ENCODE peak calls at places on chromosomes 2 and 18, in nine cellular contexts. M is mammary epithelial cell, H is fibroblast of pulmonary artery, C is iPS DF 6.9, Z is neural progenitor cell, S is ascending aorta, R is lower leg skin, Y is tibial artery, A is ovary. E is an unnamed sample.

GRCh38 chr2:85134255-85135065 is 1.3 kb downstream of the TCF7L1 start:
- DNase-seq in M (peak), H (peak), C (no peak), Z (peak), S (no peak), R (peak), Y (peak), A (peak), E (peak)

GRCh38 chr2:176997074-176997791 is 215.4 kb upstream of the HNRNPA3 start:
- DNase-seq in M (peak), H (peak), C (no peak), Z (no peak), S (no peak), R (no peak), Y (no peak), A (no peak), E (peak)

GRCh38 chr2:219542931-219543595 is 546 bp downstream of the CHPF start:
- DNase-seq in M (peak), H (peak), C (no peak), Z (peak), S (no peak), R (no peak), Y (no peak), A (peak), E (peak)

GRCh38 chr2:100703213-100703612 is 116.7 kb upstream of the NPAS2 start:
- DNase-seq in M (no peak), H (no peak), C (no peak), Z (no peak), S (no peak), R (no peak), Y (no peak), A (no peak), E (no peak)

GRCh38 chr18:52992041-52992440 is 652.0 kb downstream of the DCC start:
- DNase-seq in M (no peak), H (no peak), C (peak), Z (peak), S (no peak), R (no peak), Y (no peak), A (no peak), E (no peak)

GRCh38 chr2:217789003-217789735 is 213.6 kb downstream of the TNS1 start:
- DNase-seq in M (peak), H (peak), C (peak), Z (peak), S (no peak), R (peak), Y (peak), A (peak), E (peak)

GRCh38 chr2:10980886-10981425 is 69.2 kb downstream of the KCNF1 start:
- DNase-seq in M (no peak), H (no peak), C (no peak), Z (no peak), S (no peak), R (peak), Y (no peak), A (no peak), E (no peak)

GRCh38 chr18:13369353-13369752 is 150.8 kb downstream of the LDLRAD4 start:
- DNase-seq in M (no peak), H (no peak), C (no peak), Z (no peak), S (no peak), R (peak), Y (no peak), A (no peak), E (no peak)

GRCh38 chr2:173414823-173415322 is 60.2 kb downstream of the CDCA7 start:
- DNase-seq in M (peak), H (peak), C (no peak), Z (no peak), S (no peak), R (no peak), Y (no peak), A (no peak), E (peak)

GRCh38 chr18:2536493-2536892 is 34.8 kb downstream of the METTL4 start:
- DNase-seq in M (no peak), H (peak), C (no peak), Z (no peak), S (no peak), R (no peak), Y (no peak), A (no peak), E (peak)

GRCh38 chr18:8538935-8539334 is 70.3 kb upstream of the RAB12 start:
- DNase-seq in M (no peak), H (no peak), C (no peak), Z (no peak), S (no peak), R (no peak), Y (no peak), A (no peak), E (no peak)

GRCh38 chr18:78983530-78983929 is 3.9 kb downstream of the SALL3 start:
- DNase-seq in M (no peak), H (no peak), C (no peak), Z (peak), S (no peak), R (no peak), Y (no peak), A (no peak), E (peak)

GRCh38 chr18:10378688-10379465 is 75.6 kb upstream of the APCDD1 start:
- DNase-seq in M (peak), H (no peak), C (no peak), Z (no peak), S (no peak), R (no peak), Y (no peak), A (no peak), E (no peak)

GRCh38 chr2:126914811-126915500 is 16.3 kb downstream of the TEX51 start:
- DNase-seq in M (no peak), H (no peak), C (no peak), Z (no peak), S (no peak), R (peak), Y (peak), A (no peak), E (no peak)

GRCh38 chr18:12403601-12404506 is 3.9 kb upstream of the PRELID3A start:
- DNase-seq in M (peak), H (peak), C (no peak), Z (no peak), S (no peak), R (no peak), Y (no peak), A (no peak), E (peak)

GRCh38 chr2:224009605-224010330 is 29.3 kb downstream of the SERPINE2 start:
- DNase-seq in M (no peak), H (peak), C (no peak), Z (no peak), S (no peak), R (no peak), Y (no peak), A (no peak), E (peak)

GRCh38 chr2:171390941-171391516 is 42.8 kb downstream of the METTL8 start:
- DNase-seq in M (peak), H (peak), C (no peak), Z (no peak), S (no peak), R (no peak), Y (no peak), A (no peak), E (peak)

GRCh38 chr2:22930781-22931180 is 454.2 kb upstream of the KLHL29 start:
- DNase-seq in M (no peak), H (no peak), C (no peak), Z (no peak), S (no peak), R (no peak), Y (no peak), A (no peak), E (no peak)

GRCh38 chr18:60199505-60199904 is 173.1 kb downstream of the MC4R start:
- DNase-seq in M (no peak), H (no peak), C (no peak), Z (no peak), S (no peak), R (no peak), Y (no peak), A (no peak), E (no peak)

GRCh38 chr2:54672587-54673456 is 50.6 kb upstream of the EML6 start:
- DNase-seq in M (no peak), H (no peak), C (no peak), Z (no peak), S (no peak), R (no peak), Y (no peak), A (no peak), E (no peak)

GRCh38 chr18:23451491-23451890 is 1.6 kb upstream of the RIOK3 start:
- DNase-seq in M (no peak), H (no peak), C (no peak), Z (no peak), S (no peak), R (no peak), Y (no peak), A (no peak), E (no peak)

GRCh38 chr18:23453657-23454011 is 547 bp downstream of the RIOK3 start:
- DNase-seq in M (peak), H (peak), C (no peak), Z (no peak), S (no peak), R (no peak), Y (no peak), A (no peak), E (peak)

GRCh38 chr18:23452728-23453656 is at the start of gene RIOK3:
- DNase-seq in M (peak), H (peak), C (peak), Z (peak), S (peak), R (peak), Y (peak), A (peak), E (peak)

GRCh38 chr18:23451011-23451410 is 2.1 kb upstream of the RIOK3 start:
- DNase-seq in M (no peak), H (no peak), C (no peak), Z (no peak), S (no peak), R (no peak), Y (no peak), A (no peak), E (no peak)

GRCh38 chr18:23452347-23452727 is 750 bp upstream of the RIOK3 start:
- DNase-seq in M (no peak), H (no peak), C (no peak), Z (no peak), S (no peak), R (no peak), Y (no peak), A (no peak), E (no peak)
- H3K4me3 ChIP-seq in M (peak), H (peak), C (no peak), Z (peak), S (peak), R (no peak), Y (peak), A (peak), E (peak)

GRCh38 chr2:1448009-1448408 is 34.7 kb downstream of the TPO start:
- DNase-seq in M (no peak), H (no peak), C (no peak), Z (no peak), S (no peak), R (no peak), Y (no peak), A (no peak), E (no peak)
- H3K4me3 ChIP-seq in M (no peak), H (no peak), C (no peak), Z (no peak), S (no peak), R (no peak), Y (no peak), A (no peak), E (no peak)

DNA sequence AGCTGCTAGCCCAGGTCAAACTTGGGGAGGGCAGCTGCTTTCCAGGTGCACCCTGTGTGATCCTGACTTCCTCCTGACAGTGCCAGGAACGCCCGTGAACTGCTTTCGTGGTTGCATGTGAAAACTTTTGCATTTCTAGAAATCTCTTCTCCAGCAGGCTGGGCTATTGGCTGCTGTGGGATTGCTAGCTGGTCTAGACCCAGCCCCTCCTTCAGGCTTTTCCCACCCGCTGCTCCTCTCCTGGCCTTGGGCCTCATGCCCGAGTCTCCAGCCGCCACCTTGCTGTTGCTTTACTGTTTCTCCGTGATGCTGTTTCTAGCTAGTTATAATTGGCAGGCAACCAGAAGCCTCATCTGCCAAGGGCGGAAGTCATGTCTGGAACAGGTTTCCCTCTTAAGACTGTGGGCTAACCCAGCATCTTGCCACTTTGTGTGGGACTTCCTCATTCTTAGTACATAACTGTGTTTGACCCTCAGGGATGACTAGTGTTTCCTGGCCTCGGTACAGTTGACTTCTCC is 27.0 kb upstream of the MGAT4A start:
- DNase-seq in M (peak), H (peak), C (no peak), Z (no peak), S (no peak), R (peak), Y (peak), A (peak), E (peak)
- H3K4me3 ChIP-seq in M (peak), H (no peak), C (no peak), Z (no peak), S (peak), R (no peak), Y (no peak), A (no peak), E (no peak)

GRCh38 chr2:184696644-184697043 is 98.3 kb downstream of the ZNF804A start:
- DNase-seq in M (no peak), H (no peak), C (no peak), Z (no peak), S (no peak), R (no peak), Y (no peak), A (no peak), E (no peak)

GRCh38 chr2:184689633-184690032 is 91.3 kb downstream of the ZNF804A start:
- DNase-seq in M (no peak), H (peak), C (no peak), Z (no peak), S (no peak), R (no peak), Y (no peak), A (no peak), E (peak)

GRCh38 chr2:184692137-184692734 is 93.9 kb downstream of the ZNF804A start:
- DNase-seq in M (no peak), H (peak), C (no peak), Z (no peak), S (no peak), R (no peak), Y (no peak), A (no peak), E (peak)
- H3K4me3 ChIP-seq in M (no peak), H (no peak), C (no peak), Z (no peak), S (no peak), R (no peak), Y (no peak), A (no peak), E (no peak)

GRCh38 chr2:197454923-197455322 is 1.6 kb downstream of the COQ10B start:
- DNase-seq in M (no peak), H (no peak), C (no peak), Z (no peak), S (no peak), R (no peak), Y (no peak), A (no peak), E (no peak)

GRCh38 chr2:197453914-197454398 is 604 bp downstream of the COQ10B start:
- DNase-seq in M (no peak), H (peak), C (no peak), Z (no peak), S (no peak), R (no peak), Y (peak), A (no peak), E (peak)

GRCh38 chr2:197453123-197453913 is at the start of gene COQ10B:
- DNase-seq in M (peak), H (peak), C (peak), Z (peak), S (peak), R (peak), Y (peak), A (peak), E (peak)

GRCh38 chr2:197452754-197453122 is 614 bp upstream of the COQ10B start:
- DNase-seq in M (no peak), H (no peak), C (no peak), Z (no peak), S (no peak), R (no peak), Y (no peak), A (no peak), E (no peak)

DNA sequence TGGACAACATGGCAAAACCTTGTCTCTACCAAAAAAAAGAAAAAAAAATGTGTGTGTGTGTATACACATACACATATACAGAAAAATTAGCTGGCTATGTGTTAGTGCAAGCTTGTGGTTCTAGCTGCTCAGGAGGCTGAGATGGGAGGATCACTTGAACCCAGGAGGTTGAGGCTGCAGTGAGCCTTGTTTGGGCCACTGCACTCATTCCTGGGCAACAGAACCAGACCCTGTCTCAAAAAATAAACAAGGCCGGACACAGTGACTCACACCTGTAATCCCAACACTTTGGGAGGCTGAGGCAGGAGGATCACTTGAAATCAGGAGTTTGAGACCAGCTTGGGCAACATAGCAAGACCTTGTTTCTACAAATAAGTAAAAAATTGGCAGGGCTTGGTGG is 2.1 kb downstream of the COQ10B start:
- DNase-seq in M (no peak), H (no peak), C (no peak), Z (no peak), S (no peak), R (no peak), Y (no peak), A (no peak), E (no peak)
- H3K4me3 ChIP-seq in M (peak), H (peak), C (no peak), Z (no peak), S (no peak), R (no peak), Y (no peak), A (no peak), E (no peak)

DNA sequence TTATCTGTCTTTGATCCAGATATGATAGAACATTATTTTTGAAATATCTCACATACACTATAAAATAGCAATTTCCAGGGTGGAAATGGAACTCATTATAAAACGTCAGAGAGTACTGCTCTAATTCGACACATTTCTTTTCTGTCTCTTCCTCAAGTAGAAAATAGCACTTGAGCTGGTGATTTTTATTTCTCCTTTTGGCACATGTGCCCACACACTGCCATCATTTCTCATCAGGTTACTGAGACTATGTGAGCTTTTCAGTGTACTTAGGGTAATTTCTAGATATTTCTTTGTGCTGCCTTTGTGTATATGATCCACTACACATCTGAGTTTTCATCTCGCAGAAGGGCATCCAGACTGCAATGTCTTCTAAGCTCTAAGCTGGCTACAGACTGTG is 62.1 kb upstream of the PGAP1 start:
- DNase-seq in M (no peak), H (no peak), C (no peak), Z (no peak), S (no peak), R (no peak), Y (no peak), A (no peak), E (peak)
- H3K4me3 ChIP-seq in M (no peak), H (no peak), C (no peak), Z (no peak), S (no peak), R (no peak), Y (no peak), A (no peak), E (no peak)

GRCh38 chr2:43109261-43109743 is 117.1 kb downstream of the ZFP36L2 start:
- DNase-seq in M (no peak), H (no peak), C (no peak), Z (no peak), S (no peak), R (no peak), Y (peak), A (peak), E (no peak)
- H3K4me3 ChIP-seq in M (no peak), H (no peak), C (no peak), Z (no peak), S (no peak), R (no peak), Y (no peak), A (no peak), E (no peak)